ENCODE peak calls at places on chromosomes 3 and 15, in six cellular contexts. G is HepG2, B is H1, P is GM12891, Z is K562, J is GM12878. E is an unnamed sample.

GRCh38 chr3:160804762-160805161 is 48.7 kb downstream of the PPM1L start:
- DNase-seq in G (no peak), B (no peak), P (no peak), Z (no peak), J (no peak), E (no peak)

GRCh38 chr15:90400759-90401314 is 12.8 kb downstream of the IQGAP1 start:
- DNase-seq in G (peak), B (no peak), P (peak), Z (peak), J (peak), E (peak)

GRCh38 chr3:138441742-138442141 is 7.3 kb downstream of the ESYT3 start:
- DNase-seq in G (no peak), B (no peak), P (no peak), Z (no peak), J (no peak), E (no peak)

GRCh38 chr15:42605281-42605744 is 29.9 kb downstream of the STARD9 start:
- DNase-seq in G (no peak), B (no peak), P (no peak), Z (no peak), J (peak), E (no peak)

GRCh38 chr3:149662240-149662887 is 4.5 kb upstream of the WWTR1 start:
- DNase-seq in G (no peak), B (no peak), P (no peak), Z (no peak), J (no peak), E (no peak)

GRCh38 chr15:90143176-90143655 is 40.9 kb upstream of the IDH2 start:
- DNase-seq in G (no peak), B (peak), P (peak), Z (peak), J (no peak), E (peak)

GRCh38 chr3:153284282-153284938 is 122.4 kb downstream of the RAP2B start:
- DNase-seq in G (peak), B (no peak), P (no peak), Z (peak), J (peak), E (no peak)

GRCh38 chr15:70436428-70436827 is 326.9 kb downstream of the UACA start:
- DNase-seq in G (no peak), B (no peak), P (no peak), Z (no peak), J (peak), E (no peak)

DNA sequence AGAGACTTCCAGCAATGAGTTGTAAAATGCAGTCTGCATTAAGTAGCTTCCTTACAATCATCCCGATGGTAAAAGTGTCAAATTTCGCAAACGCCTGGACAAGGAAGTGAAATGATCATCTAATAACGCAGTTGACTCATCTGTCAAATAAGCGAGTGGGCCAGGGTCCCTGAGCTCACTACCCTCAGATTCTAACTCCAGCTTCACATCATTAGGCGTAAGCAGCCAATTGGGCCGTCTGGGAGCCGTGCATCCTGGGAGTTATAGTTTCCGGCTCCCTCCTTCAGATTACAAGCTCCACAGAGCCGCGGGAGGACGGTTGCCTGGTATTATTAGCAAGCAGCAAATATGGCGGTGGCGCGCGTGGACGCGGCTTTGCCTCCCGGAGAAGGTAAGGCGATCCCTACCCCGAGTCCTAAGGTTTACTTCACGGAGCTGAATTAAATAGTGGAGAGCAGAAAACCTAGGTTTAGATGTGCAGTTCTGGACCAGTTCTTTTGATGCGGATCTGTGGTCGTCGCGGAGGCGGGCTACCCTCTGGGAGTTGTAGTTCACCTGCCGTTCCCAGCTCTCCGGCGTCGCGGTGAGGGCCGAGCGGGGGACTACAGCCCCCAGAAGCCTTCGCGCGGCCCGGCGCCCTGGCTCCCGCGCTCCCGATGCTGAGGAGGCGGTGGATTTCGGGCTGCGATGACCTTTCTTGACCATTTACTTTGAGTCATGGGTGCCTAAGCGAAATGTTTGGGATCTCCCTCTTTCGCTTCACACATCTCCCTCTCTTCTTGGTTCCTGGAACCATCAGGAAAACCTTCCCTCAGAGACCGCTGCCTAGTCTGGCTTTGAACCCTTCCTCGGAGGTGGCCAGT is at the start of gene CEP97:
- DNase-seq in G (peak), B (peak), P (peak), Z (peak), J (peak), E (peak)
- TF ChIP-seq POLR2A in G (peak), B (no peak), P (peak), Z (peak), J (peak), E (peak)

GRCh38 chr15:30919877-30920550 is 16.3 kb downstream of the FAN1 start:
- DNase-seq in G (no peak), B (no peak), P (no peak), Z (no peak), J (no peak), E (no peak)

GRCh38 chr15:30922469-30923311 is 19.0 kb downstream of the FAN1 start:
- DNase-seq in G (peak), B (peak), P (no peak), Z (no peak), J (no peak), E (no peak)

GRCh38 chr15:30921106-30921505 is 17.4 kb downstream of the FAN1 start:
- DNase-seq in G (no peak), B (no peak), P (no peak), Z (no peak), J (no peak), E (no peak)

GRCh38 chr15:30923429-30923828 is 19.7 kb downstream of the FAN1 start:
- DNase-seq in G (no peak), B (no peak), P (no peak), Z (no peak), J (no peak), E (no peak)

DNA sequence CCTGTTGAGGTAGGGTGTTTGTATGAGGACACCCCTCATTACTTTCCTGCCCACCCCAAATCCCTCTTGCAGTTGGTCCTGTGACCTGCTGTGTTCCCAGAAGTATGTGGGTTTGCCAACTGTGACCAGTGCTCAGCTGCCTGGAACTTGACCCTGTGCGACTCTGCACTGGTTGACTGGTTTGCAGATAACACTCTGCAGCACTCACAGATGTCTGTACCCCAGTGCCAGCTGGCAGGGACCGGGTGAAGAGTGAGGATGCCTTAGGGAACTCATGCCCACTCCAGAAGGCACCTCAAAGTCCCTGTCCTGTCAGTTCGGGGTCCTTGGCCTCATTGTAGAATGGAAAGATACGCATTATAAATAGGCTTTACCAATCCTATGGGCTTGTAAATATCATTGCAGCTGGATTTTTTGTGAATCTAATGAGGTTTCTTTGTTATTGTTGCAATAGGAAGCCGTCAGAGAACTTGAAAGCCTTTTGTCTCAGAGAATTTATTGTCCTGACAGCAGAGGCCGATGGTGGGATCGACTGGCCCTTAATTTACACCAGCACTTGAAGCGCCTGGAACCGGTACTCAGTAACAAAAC is 18.2 kb downstream of the FAN1 start:
- DNase-seq in G (no peak), B (no peak), P (no peak), Z (no peak), J (no peak), E (no peak)
- TF ChIP-seq TAF1 in G (no peak), B (no peak), P (no peak), Z (no peak), J (no peak), E (no peak)

DNA sequence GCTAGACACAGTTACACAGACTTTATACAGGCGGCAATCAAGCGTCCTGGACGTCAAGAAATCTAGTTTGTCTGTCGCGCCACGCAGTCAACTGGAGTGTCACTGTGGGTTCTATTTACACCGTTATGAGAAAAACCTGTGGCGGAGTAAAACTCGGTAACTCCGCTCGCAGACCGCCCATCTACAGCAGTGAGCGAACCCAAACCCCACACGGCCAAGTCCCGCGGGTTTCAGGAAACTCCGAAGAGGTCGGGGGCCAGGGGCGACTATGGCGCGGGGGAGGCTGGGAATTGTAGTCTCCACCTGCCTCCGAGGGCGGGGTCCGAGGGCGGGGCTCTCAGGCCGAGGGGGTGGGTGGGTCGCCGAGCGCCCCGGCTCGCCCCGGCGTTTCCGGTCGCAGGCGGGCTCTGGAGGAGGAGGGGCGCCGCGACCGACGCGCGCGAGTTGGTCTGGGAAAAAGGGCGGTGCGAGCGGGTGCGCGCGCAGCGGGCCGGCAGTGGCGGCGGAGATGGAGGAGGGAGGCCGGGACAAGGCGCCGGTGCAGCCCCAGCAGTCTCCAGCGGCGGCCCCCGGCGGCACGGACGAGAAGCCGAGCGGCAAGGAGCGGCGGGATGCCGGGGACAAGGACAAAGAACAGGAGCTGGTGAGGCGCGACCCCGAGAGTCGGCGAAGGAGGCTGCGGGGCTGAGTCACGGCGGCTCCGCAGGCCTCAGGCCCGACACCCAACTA is at the start of gene PSMD2:
- DNase-seq in G (peak), B (peak), P (peak), Z (peak), J (peak), E (peak)
- TF ChIP-seq POLR2AphosphoS5 in G (peak), B (peak), P (peak), Z (peak), J (peak), E (peak)

GRCh38 chr3:86991840-86992430 is 986 bp upstream of the VGLL3 start:
- DNase-seq in G (no peak), B (no peak), P (no peak), Z (no peak), J (no peak), E (no peak)

GRCh38 chr3:86991482-86991815 is 500 bp upstream of the VGLL3 start:
- DNase-seq in G (no peak), B (no peak), P (no peak), Z (no peak), J (no peak), E (no peak)

GRCh38 chr3:86990171-86990733 is 697 bp downstream of the VGLL3 start:
- DNase-seq in G (no peak), B (peak), P (no peak), Z (no peak), J (no peak), E (no peak)

GRCh38 chr3:86989611-86990010 is 1.3 kb downstream of the VGLL3 start:
- DNase-seq in G (no peak), B (no peak), P (no peak), Z (no peak), J (no peak), E (no peak)

GRCh38 chr3:86990734-86991481 is at the start of gene VGLL3:
- DNase-seq in G (no peak), B (peak), P (peak), Z (no peak), J (no peak), E (no peak)
- TF ChIP-seq POLR2A in G (no peak), B (no peak), P (no peak), Z (no peak), J (no peak), E (no peak)

DNA sequence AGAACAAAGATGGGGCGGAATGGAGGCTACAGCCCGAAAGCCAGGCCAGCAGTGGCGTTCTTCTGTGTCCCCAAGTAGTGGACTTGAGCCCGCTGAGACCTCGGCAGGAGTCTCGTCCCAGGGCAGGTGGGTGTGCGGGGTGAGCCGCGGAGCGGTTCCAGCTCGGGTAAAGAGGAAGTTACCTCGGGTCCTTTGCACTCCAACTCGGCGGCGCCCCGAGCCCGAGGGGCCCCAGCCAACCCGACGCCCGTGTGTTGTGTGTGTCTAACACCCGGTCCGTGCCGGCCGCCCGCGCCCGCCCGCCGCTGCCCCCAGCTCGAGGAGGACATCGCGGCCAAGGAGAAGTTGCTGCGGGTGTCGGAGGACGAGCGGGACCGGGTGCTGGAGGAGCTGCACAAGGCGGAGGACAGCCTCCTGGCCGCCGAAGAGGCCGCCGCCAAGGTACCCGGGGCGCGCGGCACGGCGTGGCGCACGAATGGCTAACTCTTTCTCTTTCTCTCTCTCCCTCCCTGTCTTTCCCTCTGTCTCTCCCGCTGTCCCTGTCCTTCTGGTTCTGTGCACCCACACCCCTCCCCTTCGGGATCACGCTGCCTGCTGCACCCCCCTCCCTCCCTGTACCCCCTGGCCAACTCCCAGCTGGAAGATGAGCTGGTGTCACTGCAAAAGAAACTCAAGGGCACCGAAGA is 987 bp downstream of the TPM1 start:
- DNase-seq in G (no peak), B (no peak), P (peak), Z (no peak), J (no peak), E (no peak)
- TF ChIP-seq TAF1 in G (peak), B (peak), P (no peak), Z (no peak), J (no peak), E (no peak)

DNA sequence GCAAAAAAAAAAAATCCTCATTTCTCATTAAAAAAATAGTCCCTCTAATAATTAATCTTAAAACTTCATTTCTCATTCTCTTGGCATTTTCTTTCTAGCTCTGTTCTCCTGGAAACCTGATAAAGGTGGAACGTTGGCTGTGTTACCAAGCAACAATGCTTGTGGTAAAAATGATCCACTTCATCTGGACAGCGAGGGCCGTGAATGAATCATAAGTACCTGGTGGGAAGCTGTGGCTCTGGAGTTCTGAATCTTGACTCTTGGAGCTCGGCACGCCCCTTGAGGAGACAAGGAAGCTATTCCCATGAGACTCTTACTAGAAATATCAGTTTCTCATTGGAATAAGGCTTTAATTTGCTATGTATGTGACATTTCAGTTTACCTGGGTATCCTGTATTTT is 32.5 kb downstream of the BCL2L10 start:
- DNase-seq in G (no peak), B (no peak), P (no peak), Z (no peak), J (no peak), E (no peak)
- TF ChIP-seq POLR2AphosphoS5 in G (no peak), B (no peak), P (no peak), Z (no peak), J (no peak), E (no peak)

GRCh38 chr3:156551746-156552145 is 3.2 kb downstream of the SSR3 start:
- DNase-seq in G (no peak), B (no peak), P (no peak), Z (no peak), J (no peak), E (no peak)

GRCh38 chr3:156552973-156553372 is 1.9 kb downstream of the SSR3 start:
- DNase-seq in G (no peak), B (no peak), P (no peak), Z (no peak), J (no peak), E (no peak)

GRCh38 chr3:156547637-156548036 is 7.3 kb downstream of the SSR3 start:
- DNase-seq in G (no peak), B (no peak), P (no peak), Z (no peak), J (no peak), E (no peak)

GRCh38 chr3:156551261-156551660 is 3.7 kb downstream of the SSR3 start:
- DNase-seq in G (no peak), B (no peak), P (no peak), Z (no peak), J (no peak), E (no peak)

GRCh38 chr3:156548041-156548687 is 6.8 kb downstream of the SSR3 start:
- DNase-seq in G (no peak), B (no peak), P (no peak), Z (no peak), J (no peak), E (no peak)
- TF ChIP-seq POLR2A in G (no peak), B (no peak), P (no peak), Z (no peak), J (no peak), E (no peak)